ENCODE peak calls at places on chromosomes 13 and 19, in six cellular contexts. I, D, G, V, W and F are unnamed samples.

GRCh38 chr19:752652-753517 is 2.0 kb downstream of the MISP start:
- DNase-seq in I (peak), D (peak), G (no peak), V (no peak), W (no peak), F (no peak)

GRCh38 chr19:10551698-10552301 is 8.1 kb downstream of the ATG4D start:
- DNase-seq in I (peak), D (peak), G (peak), V (peak), W (no peak), F (no peak)

GRCh38 chr19:42203700-42204099 is 13.8 kb downstream of the DEDD2 start:
- DNase-seq in I (no peak), D (no peak), G (no peak), V (no peak), W (no peak), F (no peak)

GRCh38 chr19:30394481-30395151 is 22.4 kb downstream of the ZNF536 start:
- DNase-seq in I (no peak), D (no peak), G (no peak), V (no peak), W (no peak), F (no peak)

GRCh38 chr19:40519352-40520322 is 52.8 kb downstream of the SPTBN4 start:
- DNase-seq in I (no peak), D (peak), G (no peak), V (no peak), W (no peak), F (no peak)

GRCh38 chr13:97945792-97946419 is 7.6 kb upstream of the IPO5 start:
- DNase-seq in I (peak), D (no peak), G (no peak), V (no peak), W (no peak), F (no peak)

GRCh38 chr13:111488466-111489132 is 168.2 kb downstream of the TEX29 start:
- DNase-seq in I (no peak), D (no peak), G (no peak), V (no peak), W (no peak), F (no peak)

GRCh38 chr19:34772697-34773554 is at the start of gene ZNF599:
- DNase-seq in I (peak), D (peak), G (peak), V (peak), W (peak), F (peak)

GRCh38 chr13:105799155-105799554 is 736.3 kb downstream of the EFNB2 start:
- DNase-seq in I (no peak), D (no peak), G (no peak), V (no peak), W (no peak), F (no peak)

GRCh38 chr13:59865398-59865797 is 298.3 kb downstream of the DIAPH3 start:
- DNase-seq in I (peak), D (peak), G (no peak), V (no peak), W (no peak), F (no peak)

GRCh38 chr19:54481326-54481930 is 8.3 kb upstream of the CDC42EP5 start:
- DNase-seq in I (peak), D (peak), G (no peak), V (peak), W (no peak), F (peak)

GRCh38 chr13:52359534-52359933 is 46.4 kb downstream of the THSD1 start:
- DNase-seq in I (no peak), D (peak), G (no peak), V (no peak), W (no peak), F (no peak)

GRCh38 chr19:40284251-40284500 is 969 bp downstream of the AKT2 start:
- DNase-seq in I (no peak), D (no peak), G (no peak), V (peak), W (no peak), F (no peak)

GRCh38 chr13:98460519-98460918 is 116.4 kb downstream of the STK24 start:
- DNase-seq in I (no peak), D (no peak), G (no peak), V (no peak), W (no peak), F (no peak)

GRCh38 chr13:33383724-33384577 is 98.4 kb upstream of the STARD13 start:
- DNase-seq in I (no peak), D (no peak), G (no peak), V (no peak), W (no peak), F (no peak)

GRCh38 chr19:4660181-4660791 is 9.9 kb downstream of the MYDGF start:
- DNase-seq in I (no peak), D (no peak), G (no peak), V (peak), W (no peak), F (no peak)

GRCh38 chr19:3210347-3211017 is 14.0 kb upstream of the CELF5 start:
- DNase-seq in I (peak), D (peak), G (no peak), V (peak), W (no peak), F (no peak)

GRCh38 chr13:66992183-66992582 is 238.0 kb downstream of the PCDH9 start:
- DNase-seq in I (no peak), D (peak), G (no peak), V (no peak), W (no peak), F (no peak)

GRCh38 chr19:5547881-5548280 is 19.9 kb downstream of the TINCR start:
- DNase-seq in I (peak), D (peak), G (no peak), V (peak), W (no peak), F (no peak)

GRCh38 chr19:8576273-8576993 is 809 bp downstream of the MYO1F start:
- DNase-seq in I (no peak), D (no peak), G (no peak), V (no peak), W (no peak), F (no peak)

GRCh38 chr19:17553256-17553655 is 2.2 kb upstream of the COLGALT1 start:
- DNase-seq in I (peak), D (peak), G (no peak), V (no peak), W (peak), F (peak)

GRCh38 chr19:17966497-17967257 is at the start of gene KCNN1:
- DNase-seq in I (no peak), D (no peak), G (peak), V (peak), W (no peak), F (no peak)

GRCh38 chr13:111952814-111953213 is 114.1 kb upstream of the SOX1 start:
- DNase-seq in I (no peak), D (no peak), G (no peak), V (no peak), W (no peak), F (no peak)

GRCh38 chr19:1401138-1401888 is at the start of gene GAMT:
- DNase-seq in I (no peak), D (peak), G (peak), V (peak), W (no peak), F (no peak)

GRCh38 chr13:27006519-27007161 is 165.0 kb downstream of the USP12 start:
- DNase-seq in I (no peak), D (peak), G (no peak), V (peak), W (no peak), F (peak)

GRCh38 chr13:24277721-24278120 is 31.7 kb upstream of the C1QTNF9 start:
- DNase-seq in I (no peak), D (no peak), G (no peak), V (no peak), W (no peak), F (no peak)

GRCh38 chr19:46629546-46630025 is 4.7 kb upstream of the PTGIR start:
- DNase-seq in I (no peak), D (peak), G (no peak), V (no peak), W (no peak), F (no peak)

GRCh38 chr19:956747-957451 is 27.2 kb upstream of the WDR18 start:
- DNase-seq in I (no peak), D (no peak), G (no peak), V (no peak), W (no peak), F (no peak)

GRCh38 chr19:1062387-1063029 is 4.5 kb upstream of the ARHGAP45 start:
- DNase-seq in I (no peak), D (no peak), G (no peak), V (no peak), W (no peak), F (no peak)

GRCh38 chr13:82933986-82934385 is 948.3 kb downstream of the SLITRK1 start:
- DNase-seq in I (no peak), D (no peak), G (no peak), V (peak), W (no peak), F (no peak)

GRCh38 chr13:64798422-64798821 is 2431.7 kb downstream of the PCDH9 start:
- DNase-seq in I (no peak), D (no peak), G (no peak), V (no peak), W (no peak), F (no peak)

GRCh38 chr19:58228584-58229254 is at the start of gene ZNF544:
- DNase-seq in I (peak), D (peak), G (peak), V (peak), W (peak), F (peak)

GRCh38 chr19:39590265-39590664 is 12.1 kb upstream of the LGALS13 start:
- DNase-seq in I (peak), D (peak), G (no peak), V (no peak), W (no peak), F (no peak)

GRCh38 chr19:14476663-14477401 is 1.7 kb upstream of the PTGER1 start:
- DNase-seq in I (peak), D (peak), G (no peak), V (peak), W (no peak), F (no peak)

GRCh38 chr13:40665754-40666057 is 735 bp downstream of the FOXO1 start:
- DNase-seq in I (no peak), D (no peak), G (peak), V (peak), W (no peak), F (no peak)

GRCh38 chr19:35030257-35031071 is at the start of gene SCN1B:
- DNase-seq in I (peak), D (peak), G (peak), V (peak), W (no peak), F (no peak)

GRCh38 chr19:40576181-40576584 is 490 bp upstream of the SHKBP1 start:
- DNase-seq in I (no peak), D (no peak), G (no peak), V (peak), W (no peak), F (no peak)

GRCh38 chr13:102220681-102221228 is 181.1 kb downstream of the FGF14 start:
- DNase-seq in I (no peak), D (no peak), G (no peak), V (no peak), W (no peak), F (no peak)